ENCODE peak calls at places on chromosome 21, in ten cellular contexts. P, L, N, J, H, U, Z, I, B and D are unnamed samples.
A peak's percentile ranks its signal among the peaks of the same experiment; 100 is the strongest.

GRCh38 chr21:27813750-27814149 is 846.9 kb upstream of the ADAMTS5 start:
- DNase-seq in P (no peak), N (no peak), H (no peak), J (no peak), U (no peak), L (peak; percentile 8), B (no peak), Z (peak; percentile 80), I (no peak), D (no peak)

GRCh38 chr21:46561448-46562095 is 43.3 kb downstream of the S100B start:
- DNase-seq in L (no peak), U (no peak), N (no peak), J (no peak), B (no peak), H (no peak), Z (no peak), I (no peak), P (no peak), D (no peak)

GRCh38 chr21:39951183-39952101 is 84.2 kb downstream of the PCP4 start:
- DNase-seq in I (no peak), B (no peak), Z (no peak), H (no peak), J (no peak), P (no peak), N (no peak), U (no peak), L (no peak), D (no peak)

GRCh38 chr21:46092811-46093667 is 4.9 kb upstream of the COL6A2 start:
- DNase-seq in P (no peak), I (no peak), U (no peak), N (peak; percentile 57), Z (no peak), H (no peak), J (no peak), B (no peak), L (no peak), D (no peak)

GRCh38 chr21:42058631-42059111 is 12.4 kb upstream of the UMODL1 start:
- DNase-seq in L (no peak), P (no peak), U (no peak), N (peak; percentile 52), Z (no peak), J (no peak), I (peak; percentile 88), H (no peak), B (no peak), D (no peak)

GRCh38 chr21:42833859-42834729 is 45.2 kb downstream of the WDR4 start:
- DNase-seq in L (no peak), I (no peak), H (no peak), B (no peak), P (no peak), U (no peak), N (peak; percentile 49), Z (no peak), J (no peak), D (no peak)

GRCh38 chr21:23452384-23453083 is 2154.7 kb downstream of the MRPL39 start:
- DNase-seq in U (no peak), I (no peak), J (no peak), H (no peak), Z (no peak), L (no peak), B (no peak), N (peak; percentile 36), P (peak; percentile 31), D (no peak)

GRCh38 chr21:16082038-16082816 is 352.4 kb downstream of the USP25 start:
- DNase-seq in Z (peak; percentile 74), B (no peak), U (no peak), I (peak; percentile 26), L (no peak), J (no peak), P (peak; percentile 20), N (no peak), H (no peak), D (no peak)

GRCh38 chr21:42865361-42866160 is 13.8 kb downstream of the WDR4 start:
- DNase-seq in I (peak; percentile 73), L (no peak), N (peak; percentile 73), U (no peak), B (no peak), J (no peak), P (no peak), H (peak; percentile 38), Z (no peak), D (no peak)

GRCh38 chr21:15343066-15343465 is 278.3 kb upstream of the NRIP1 start:
- DNase-seq in I (no peak), L (peak; percentile 44), B (peak; percentile 14), J (no peak), N (no peak), H (no peak), Z (no peak), P (no peak), U (no peak), D (no peak)

GRCh38 chr21:42089093-42089631 is 18.0 kb downstream of the UMODL1 start:
- DNase-seq in B (no peak), I (no peak), N (no peak), L (no peak), Z (no peak), J (no peak), U (no peak), H (no peak), P (no peak), D (no peak)

GRCh38 chr21:33412832-33413519 is 9.8 kb downstream of the IFNGR2 start:
- DNase-seq in H (no peak), U (no peak), N (peak; percentile 71), B (no peak), P (no peak), L (peak; percentile 23), I (no peak), Z (no peak), J (peak; percentile 37), D (no peak)

GRCh38 chr21:17726047-17726446 is 93.1 kb downstream of the C21orf91 start:
- DNase-seq in U (no peak), Z (no peak), L (no peak), I (peak; percentile 60), P (peak; percentile 10), B (no peak), N (no peak), J (no peak), H (peak; percentile 4), D (no peak)

GRCh38 chr21:43902441-43902840 is 37.4 kb downstream of the AGPAT3 start:
- DNase-seq in J (no peak), B (no peak), Z (no peak), L (no peak), I (no peak), H (no peak), N (no peak), P (no peak), U (no peak), D (no peak)

GRCh38 chr21:46560568-46561447 is 44.1 kb downstream of the S100B start:
- DNase-seq in U (no peak), H (no peak), I (no peak), P (no peak), Z (no peak), L (no peak), B (no peak), J (no peak), N (no peak), D (no peak)

GRCh38 chr21:42527489-42528158 is 14.0 kb downstream of the SLC37A1 start:
- DNase-seq in L (no peak), Z (no peak), I (no peak), U (no peak), P (peak; percentile 75), J (peak; percentile 69), H (no peak), N (no peak), B (no peak), D (peak; percentile 80)